ENCODE peak calls at places on chromosomes 2 and 18, in six cellular contexts. B is spleen, G is astrocyte of the spinal cord, L is foreskin fibroblast, Y is dorsolateral prefrontal cortex, Q is small intestine. I is an unnamed sample.

GRCh38 chr2:122108186-122108585 is 352.7 kb downstream of the TSN start:
- DNase-seq in B (no peak), Q (no peak), Y (no peak), L (no peak), G (no peak), I (no peak)

GRCh38 chr2:43210467-43211303 is 15.7 kb downstream of the ZFP36L2 start:
- DNase-seq in Y (no peak), Q (no peak), B (no peak), G (peak), L (peak), I (peak)

GRCh38 chr2:152813381-152813780 is 95.0 kb downstream of the ARL6IP6 start:
- DNase-seq in Q (no peak), Y (no peak), L (no peak), G (no peak), B (no peak), I (no peak)

GRCh38 chr2:62642429-62643099 is 62.9 kb upstream of the EHBP1 start:
- DNase-seq in Q (no peak), Y (no peak), L (no peak), G (no peak), B (no peak), I (no peak)

GRCh38 chr2:206790311-206790935 is 25.0 kb downstream of the FASTKD2 start:
- DNase-seq in Y (no peak), Q (no peak), L (no peak), B (no peak), G (peak), I (no peak)

GRCh38 chr2:127401757-127402695 is 14.3 kb upstream of the MAP3K2 start:
- DNase-seq in G (no peak), Q (peak), Y (no peak), B (peak), L (no peak), I (no peak)

GRCh38 chr2:238653436-238654109 is 194.3 kb upstream of the TWIST2 start:
- DNase-seq in Y (no peak), B (no peak), L (no peak), Q (no peak), G (no peak), I (no peak)

GRCh38 chr2:234463626-234464290 is 33.1 kb downstream of the ARL4C start:
- DNase-seq in Y (no peak), G (no peak), Q (peak), B (no peak), L (no peak), I (no peak)

GRCh38 chr18:9263264-9263663 is 71.3 kb upstream of the TWSG1 start:
- DNase-seq in Q (no peak), B (no peak), Y (no peak), G (no peak), L (no peak), I (no peak)

GRCh38 chr2:238865015-238865719 is 17.3 kb downstream of the TWIST2 start:
- DNase-seq in Y (no peak), B (peak), L (no peak), G (no peak), Q (no peak), I (no peak)

GRCh38 chr18:77208969-77209368 is 40.7 kb upstream of the GALR1 start:
- DNase-seq in B (no peak), Q (peak), L (peak), G (peak), Y (no peak), I (peak)

GRCh38 chr2:1750935-1751767 is 6.8 kb upstream of the PXDN start:
- DNase-seq in Y (peak), Q (peak), B (peak), G (peak), L (peak), I (peak)

GRCh38 chr2:23502096-23502495 is 117.1 kb downstream of the KLHL29 start:
- DNase-seq in Q (no peak), L (peak), Y (peak), B (no peak), G (no peak), I (no peak)

GRCh38 chr2:207528980-207529329 is 807 bp upstream of the CREB1 start:
- DNase-seq in L (no peak), Y (no peak), Q (peak), B (no peak), G (peak), I (no peak)

GRCh38 chr2:237149425-237149824 is 63.7 kb downstream of the COPS8 start:
- DNase-seq in G (no peak), Y (no peak), B (no peak), Q (no peak), L (peak), I (peak)

GRCh38 chr2:10300328-10300920 is 2.3 kb upstream of the HPCAL1 start:
- DNase-seq in G (no peak), B (no peak), Y (no peak), L (no peak), Q (peak), I (no peak)

GRCh38 chr2:9497017-9497416 is 22.7 kb downstream of the IAH1 start:
- DNase-seq in L (no peak), B (no peak), Q (peak), Y (no peak), G (no peak), I (no peak)

GRCh38 chr2:216829533-216829932 is 30.3 kb downstream of the TNP1 start:
- DNase-seq in Y (peak), G (peak), B (no peak), L (no peak), Q (peak), I (no peak)

GRCh38 chr2:159855153-159856140 is 57.4 kb upstream of the CD302 start:
- DNase-seq in Q (no peak), Y (no peak), B (peak), L (peak), G (peak), I (peak)

GRCh38 chr2:209566250-209566649 is 142.4 kb downstream of the MAP2 start:
- DNase-seq in L (no peak), B (no peak), G (no peak), Y (no peak), Q (no peak), I (no peak)

GRCh38 chr18:74493689-74494088 is 2.5 kb upstream of the CNDP2 start:
- DNase-seq in Q (peak), B (no peak), G (peak), L (peak), Y (no peak), I (peak)

GRCh38 chr18:8260319-8260718 is 348.9 kb upstream of the RAB12 start:
- DNase-seq in Y (no peak), L (no peak), G (peak), Q (no peak), B (no peak), I (no peak)

GRCh38 chr2:164066095-164066494 is 330.3 kb upstream of the FIGN start:
- DNase-seq in B (no peak), Y (no peak), G (no peak), L (no peak), Q (peak), I (no peak)

GRCh38 chr2:53752385-53752784 is 15.2 kb upstream of the CHAC2 start:
- DNase-seq in Y (no peak), Q (no peak), B (no peak), L (no peak), G (no peak), I (no peak)

GRCh38 chr2:119383410-119384140 is 16.8 kb downstream of the DBI start:
- DNase-seq in L (no peak), Y (no peak), Q (peak), B (no peak), G (no peak), I (no peak)

GRCh38 chr18:40365526-40365925 is 1589.5 kb upstream of the PIK3C3 start:
- DNase-seq in Y (no peak), G (peak), Q (no peak), L (peak), B (no peak), I (peak)

GRCh38 chr2:191064590-191064989 is 50.6 kb upstream of the STAT1 start:
- DNase-seq in Q (peak), G (no peak), B (no peak), Y (no peak), L (no peak), I (no peak)

GRCh38 chr2:175233135-175233719 is 51.7 kb upstream of the ATP5MC3 start:
- DNase-seq in Q (no peak), G (peak), L (peak), Y (no peak), B (no peak), I (peak)

GRCh38 chr2:68282814-68283812 is 30.8 kb upstream of the PPP3R1 start:
- DNase-seq in Y (no peak), G (peak), L (peak), Q (peak), B (no peak), I (peak)

GRCh38 chr2:196601430-196602306 is 37.8 kb upstream of the CCDC150 start:
- DNase-seq in B (no peak), Y (no peak), G (peak), Q (no peak), L (peak), I (peak)

GRCh38 chr18:9914584-9915290 is 921 bp downstream of the VAPA start:
- DNase-seq in Q (peak), Y (peak), B (peak), L (peak), G (peak), I (no peak)

GRCh38 chr2:64325477-64325851 is 128.5 kb upstream of the LGALSL start:
- DNase-seq in G (no peak), B (no peak), Y (no peak), Q (no peak), L (no peak), I (no peak)

DNA sequence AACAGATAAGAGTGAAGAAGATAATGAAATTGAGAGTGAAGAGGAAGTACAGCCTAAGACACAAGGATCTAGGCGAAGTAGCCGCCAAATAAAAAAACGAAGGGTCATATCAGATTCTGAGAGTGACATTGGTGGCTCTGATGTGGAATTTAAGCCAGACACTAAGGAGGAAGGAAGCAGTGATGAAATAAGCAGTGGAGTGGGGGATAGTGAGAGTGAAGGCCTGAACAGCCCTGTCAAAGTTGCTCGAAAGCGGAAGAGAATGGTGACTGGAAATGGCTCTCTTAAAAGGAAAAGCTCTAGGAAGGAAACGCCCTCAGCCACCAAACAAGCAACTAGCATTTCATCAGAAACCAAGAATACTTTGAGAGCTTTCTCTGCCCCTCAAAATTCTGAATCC is 15.7 kb downstream of the MSH6 start:
- DNase-seq in Q (no peak), G (no peak), B (no peak), Y (no peak), L (no peak), I (no peak)
- H3K4me3 ChIP-seq in Q (no peak), G (no peak), B (no peak), Y (no peak), L (no peak), I (no peak)

GRCh38 chr18:49566985-49567384 is 5.1 kb downstream of the LIPG start:
- DNase-seq in L (no peak), Y (no peak), B (no peak), Q (no peak), G (no peak), I (no peak)

GRCh38 chr18:49572935-49573334 is 11.1 kb downstream of the LIPG start:
- DNase-seq in L (no peak), Y (no peak), Q (no peak), B (no peak), G (no peak), I (no peak)

GRCh38 chr18:49573835-49574234 is 12.0 kb downstream of the LIPG start:
- DNase-seq in L (no peak), B (no peak), Q (no peak), Y (no peak), G (no peak), I (no peak)

GRCh38 chr18:49569701-49570100 is 7.8 kb downstream of the LIPG start:
- DNase-seq in B (no peak), L (no peak), Q (no peak), G (no peak), Y (no peak), I (no peak)

GRCh38 chr18:49570836-49571235 is 9.0 kb downstream of the LIPG start:
- DNase-seq in G (no peak), Y (no peak), B (no peak), L (no peak), Q (no peak), I (no peak)
- H3K4me3 ChIP-seq in G (no peak), Y (no peak), B (no peak), L (no peak), Q (no peak), I (no peak)

DNA sequence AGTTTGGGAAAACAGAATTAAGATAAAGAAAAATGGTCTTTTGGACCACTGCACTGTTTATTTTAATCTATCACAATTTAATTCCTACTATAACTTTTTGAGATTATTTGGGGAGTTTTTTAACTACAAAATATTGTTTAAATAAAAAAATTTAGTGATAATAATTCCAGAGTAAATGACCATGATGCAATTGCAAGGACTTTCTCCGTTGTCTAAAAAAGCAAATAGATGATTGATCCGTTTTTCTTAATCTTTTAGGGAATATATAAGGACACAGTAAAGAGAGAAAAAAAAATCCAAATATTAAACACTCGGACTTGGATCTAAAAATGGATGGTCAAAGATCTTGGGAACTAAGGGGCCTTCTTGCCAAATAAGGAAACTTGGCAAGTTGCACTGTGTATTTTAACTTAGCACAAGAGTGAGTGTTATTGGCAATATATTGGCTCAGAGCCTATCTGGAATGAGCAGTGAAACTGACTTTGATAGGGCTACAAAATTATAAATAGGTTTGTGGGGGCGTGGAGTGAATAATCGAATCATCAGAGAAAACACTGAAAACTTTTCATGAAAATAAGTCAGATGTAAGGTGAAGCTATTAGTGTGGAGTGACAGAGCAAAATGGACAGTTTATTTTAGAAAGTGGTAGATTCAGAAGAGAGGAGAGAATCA is 2.0 kb downstream of the MAP3K20 start:
- DNase-seq in Y (no peak), B (no peak), L (no peak), Q (peak), G (peak), I (no peak)
- H3K4me3 ChIP-seq in Y (peak), B (peak), L (peak), Q (no peak), G (no peak), I (peak)

GRCh38 chr2:71333619-71334018 is 2.0 kb downstream of the ZNF638 start:
- DNase-seq in B (no peak), Q (no peak), Y (no peak), L (no peak), G (peak), I (no peak)

GRCh38 chr2:71330155-71330554 is 1.4 kb upstream of the ZNF638 start:
- DNase-seq in Y (no peak), G (no peak), B (no peak), L (no peak), Q (no peak), I (no peak)

GRCh38 chr2:71331581-71332412 is at the start of gene ZNF638:
- DNase-seq in L (peak), Q (peak), G (peak), Y (peak), B (peak), I (peak)

GRCh38 chr2:71330585-71331330 is 824 bp upstream of the ZNF638 start:
- DNase-seq in Y (no peak), G (no peak), B (no peak), Q (no peak), L (no peak), I (no peak)

GRCh38 chr2:71332413-71332866 is 858 bp downstream of the ZNF638 start:
- DNase-seq in Y (no peak), Q (no peak), L (no peak), G (peak), B (no peak), I (no peak)
- H3K4me3 ChIP-seq in Y (peak), Q (peak), L (peak), G (peak), B (peak), I (peak)